ENCODE peak calls at places on chromosomes 6 and 20, in six cellular contexts. M is effector memory CD4-positive, alpha-beta T cell; F is cardiac muscle cell; T is CD4-positive, CD25-positive, alpha-beta regulatory T cell; U is HCT116; P is lung. G is an unnamed sample. For H3K9me3 and H3K4me1, the result is how much of the 10 kb centered on the place peaks cover.

GRCh38 chr6:36455486-36456027 is 12.8 kb downstream of the KCTD20 start:
- DNase-seq in F (no peak), P (no peak), U (no peak), T (no peak), M (no peak), G (no peak)

GRCh38 chr6:112149719-112150263 is 62.4 kb downstream of the FAM229B start:
- DNase-seq in P (no peak), T (no peak), U (no peak), M (no peak), F (peak), G (no peak)

GRCh38 chr6:170293881-170294755 is 3.2 kb upstream of the DLL1 start:
- DNase-seq in F (no peak), T (no peak), U (no peak), M (no peak), P (no peak), G (no peak)

GRCh38 chr6:90347411-90347841 is 50.8 kb upstream of the BACH2 start:
- DNase-seq in U (no peak), F (no peak), P (no peak), T (no peak), M (no peak), G (no peak)

GRCh38 chr6:100084301-100085161 is 90.5 kb upstream of the MCHR2 start:
- DNase-seq in F (peak), U (no peak), P (no peak), M (no peak), T (no peak), G (peak)

GRCh38 chr6:38187285-38187684 is 367.8 kb downstream of the ZFAND3 start:
- DNase-seq in U (no peak), T (no peak), F (no peak), M (no peak), P (no peak), G (no peak)

GRCh38 chr20:1367479-1367878 is 25.4 kb downstream of the FKBP1A start:
- DNase-seq in P (no peak), M (no peak), U (no peak), T (no peak), F (no peak), G (no peak)

GRCh38 chr6:97048771-97049170 is 124.2 kb downstream of the KLHL32 start:
- DNase-seq in M (no peak), U (no peak), F (no peak), P (no peak), T (no peak), G (no peak)

GRCh38 chr6:1604991-1605821 is 4.5 kb upstream of the FOXC1 start:
- DNase-seq in T (no peak), P (no peak), U (no peak), F (no peak), M (no peak), G (no peak)

GRCh38 chr20:32751309-32752020 is 8.2 kb upstream of the COMMD7 start:
- DNase-seq in U (no peak), P (no peak), M (no peak), F (no peak), T (no peak), G (no peak)

GRCh38 chr6:161251345-161251744 is 22.5 kb downstream of the AGPAT4 start:
- DNase-seq in M (no peak), T (no peak), F (no peak), P (no peak), U (no peak), G (no peak)

GRCh38 chr20:37846573-37846972 is 56.4 kb upstream of the VSTM2L start:
- DNase-seq in M (no peak), T (no peak), P (no peak), F (no peak), U (no peak), G (no peak)

GRCh38 chr6:109770779-109771178 is 79.7 kb downstream of the FIG4 start:
- DNase-seq in U (no peak), F (no peak), T (no peak), P (no peak), M (no peak), G (no peak)

GRCh38 chr6:109768485-109768884 is 77.4 kb downstream of the FIG4 start:
- DNase-seq in P (no peak), T (no peak), U (no peak), M (no peak), F (peak), G (peak)

GRCh38 chr6:109767961-109768360 is 76.9 kb downstream of the FIG4 start:
- DNase-seq in F (peak), U (no peak), T (no peak), M (no peak), P (no peak), G (peak)

GRCh38 chr6:109770047-109770446 is 79.0 kb downstream of the FIG4 start:
- DNase-seq in M (no peak), T (no peak), U (no peak), F (no peak), P (no peak), G (no peak)

GRCh38 chr6:109769213-109769612 is 78.1 kb downstream of the FIG4 start:
- DNase-seq in F (no peak), M (no peak), U (no peak), T (no peak), P (no peak), G (no peak)
- H3K4me3 ChIP-seq in F (no peak), M (no peak), U (no peak), T (no peak), P (no peak), G (no peak)

DNA sequence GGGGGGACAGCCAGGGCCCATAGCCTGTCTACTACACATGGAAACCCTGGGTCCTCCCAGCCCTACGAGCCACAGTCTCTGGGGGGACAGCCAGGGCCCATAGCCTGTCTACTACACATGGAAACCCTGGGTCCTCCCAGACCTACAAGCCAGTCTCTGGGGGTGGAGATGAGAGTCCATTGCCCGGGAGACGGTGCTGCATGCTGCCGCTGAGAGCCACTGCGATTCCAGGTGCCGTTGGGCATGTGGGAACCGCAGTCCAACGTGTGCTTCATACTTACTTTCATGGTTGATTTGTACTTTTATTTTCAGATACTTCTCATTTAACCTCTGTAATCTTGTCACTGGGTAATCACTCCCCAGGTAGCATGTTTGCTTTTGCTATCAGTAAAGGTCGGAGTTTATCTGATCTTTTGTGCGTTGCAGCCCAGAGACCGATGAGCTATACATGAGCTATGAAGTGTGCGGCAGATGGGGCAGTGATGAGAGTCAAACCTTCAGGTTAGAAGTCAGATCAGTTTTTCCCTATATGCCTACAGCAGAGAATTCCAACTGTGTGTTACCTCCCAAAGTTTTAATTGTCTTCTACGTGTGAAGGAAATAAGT is 58.2 kb downstream of the SMOC2 start:
- DNase-seq in F (no peak), U (no peak), P (no peak), M (no peak), T (no peak), G (no peak)
- H3K9me3 ChIP-seq in F (under half), U (under half), P (under half), M (under half), T (under half), G (under half)

DNA sequence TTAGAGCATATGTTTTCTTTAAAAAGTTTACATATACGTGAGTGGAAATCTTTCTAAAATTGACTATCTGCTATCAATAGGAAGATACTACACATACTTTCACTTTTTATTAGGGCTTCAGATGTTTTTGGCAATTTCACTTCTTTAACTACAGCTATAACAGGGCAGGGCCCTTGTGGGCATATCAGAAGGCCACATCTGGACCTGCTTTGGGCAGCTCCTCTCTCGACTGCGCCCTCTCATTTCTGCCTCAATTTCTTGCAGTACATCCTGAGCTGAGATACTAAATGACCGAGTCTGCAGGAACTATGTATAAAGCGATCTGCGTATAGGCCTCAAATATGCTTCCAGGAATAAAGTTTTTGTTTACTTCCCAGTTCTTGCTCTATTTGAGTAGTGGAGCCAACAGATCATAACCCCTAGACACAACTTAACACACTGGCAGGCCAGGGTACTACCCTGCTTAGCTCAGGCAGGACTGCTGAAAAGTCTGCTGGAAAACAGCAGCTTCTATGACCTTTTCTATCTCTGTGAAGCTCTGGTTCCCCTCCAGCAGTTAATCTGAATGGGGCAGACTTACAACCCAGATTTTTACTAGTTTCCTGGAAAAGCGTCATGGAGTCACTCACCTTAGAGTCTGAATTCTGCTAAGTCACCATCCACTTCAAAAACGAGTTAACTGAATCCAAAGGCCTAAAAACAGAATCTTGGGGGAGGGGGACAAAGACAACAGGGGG is 12.7 kb downstream of the GCLC start:
- DNase-seq in T (peak), P (no peak), M (no peak), F (no peak), U (no peak), G (no peak)
- H3K4me1 ChIP-seq in T (under half), P (under half), M (under half), F (under half), U (under half), G (under half)

GRCh38 chr6:158654960-158655485 is 5.2 kb downstream of the SYTL3 start:
- DNase-seq in T (peak), F (peak), P (peak), M (no peak), U (no peak), G (peak)
- H3K4me3 ChIP-seq in T (peak), F (no peak), P (no peak), M (no peak), U (no peak), G (peak)

GRCh38 chr6:449486-450419 is 58.2 kb downstream of the IRF4 start:
- DNase-seq in M (no peak), F (no peak), T (no peak), P (no peak), U (no peak), G (no peak)

GRCh38 chr6:447381-448165 is 56.0 kb downstream of the IRF4 start:
- DNase-seq in P (no peak), M (no peak), F (no peak), T (peak), U (no peak), G (no peak)

GRCh38 chr6:446418-447366 is 55.1 kb downstream of the IRF4 start:
- DNase-seq in P (no peak), M (peak), U (no peak), F (no peak), T (peak), G (no peak)

GRCh38 chr6:449057-449430 is 57.5 kb downstream of the IRF4 start:
- DNase-seq in U (no peak), P (no peak), M (no peak), F (no peak), T (no peak), G (no peak)

GRCh38 chr6:448296-449056 is 56.9 kb downstream of the IRF4 start:
- DNase-seq in T (no peak), M (no peak), F (no peak), U (no peak), P (no peak), G (no peak)
- H3K9me3 ChIP-seq in T (under half), M (under half), F (under half), U (under half), P (under half), G (under half)

G was measured in astrocyte.